ENCODE peak calls at places on chromosomes 6 and 20, in four cellular contexts. D is activated CD8-positive, alpha-beta T cell treated with anti-CD3 and anti-CD28 coated beads for 36 hours; R is sigmoid colon; O is fibroblast of the aortic adventitia. T is an unnamed sample.

GRCh38 chr6:42532038-42532669 is 31.7 kb upstream of the UBR2 start:
- DNase-seq in D (peak), R (no peak), O (peak), T (peak)

GRCh38 chr20:4069741-4070140 is 54.4 kb upstream of the RNF24 start:
- DNase-seq in D (no peak), R (no peak), O (peak), T (no peak)

GRCh38 chr6:113901482-113901881 is 44.3 kb downstream of the MARCKS start:
- DNase-seq in D (no peak), R (no peak), O (peak), T (no peak)

GRCh38 chr6:85912582-85912981 is 269.9 kb upstream of the SYNCRIP start:
- DNase-seq in D (no peak), R (no peak), O (no peak), T (no peak)

GRCh38 chr6:155444952-155445903 is 10.4 kb downstream of the NOX3 start:
- DNase-seq in D (peak), R (no peak), O (no peak), T (no peak)

GRCh38 chr6:74068945-74069570 is 373.1 kb downstream of the CD109 start:
- DNase-seq in D (no peak), R (no peak), O (peak), T (no peak)

GRCh38 chr20:43198607-43199006 is 8.9 kb upstream of the PTPRT start:
- DNase-seq in D (no peak), R (no peak), O (no peak), T (no peak)

GRCh38 chr20:22918286-22918983 is 116.7 kb upstream of the SSTR4 start:
- DNase-seq in D (no peak), R (no peak), O (no peak), T (no peak)

GRCh38 chr6:74050921-74051320 is 354.9 kb downstream of the CD109 start:
- DNase-seq in D (no peak), R (no peak), O (no peak), T (no peak)

GRCh38 chr6:32975886-32976285 is 7.5 kb downstream of the BRD2 start:
- DNase-seq in D (no peak), R (no peak), O (no peak), T (no peak)
- TF ChIP-seq CTCF in D (no peak), R (no peak), O (no peak), T (no peak)

GRCh38 chr6:21360353-21360752 is 233.2 kb upstream of the SOX4 start:
- DNase-seq in D (no peak), R (no peak), O (no peak), T (no peak)
- TF ChIP-seq CTCF in D (no peak), R (no peak), O (no peak), T (no peak)

DNA sequence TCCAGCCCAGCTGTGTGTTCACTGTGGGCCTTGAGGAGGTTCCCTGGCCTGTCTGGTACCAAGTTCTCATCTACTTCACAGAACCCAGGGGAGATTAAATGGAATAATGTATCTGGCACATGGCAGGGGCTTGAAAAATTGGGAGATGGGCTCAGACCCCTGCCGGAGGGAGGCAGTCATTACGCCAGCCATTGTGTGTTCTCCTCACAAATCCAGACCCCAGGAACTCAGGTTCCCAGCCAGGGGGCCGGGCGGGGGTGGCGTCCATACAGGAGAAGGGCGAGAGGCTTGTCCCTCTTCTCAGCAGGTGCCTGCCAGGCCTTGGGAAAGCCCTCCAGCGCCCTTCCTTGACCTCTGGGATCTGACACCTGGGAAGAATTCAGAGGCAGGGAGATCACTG is 8.1 kb downstream of the NOL4L start:
- DNase-seq in D (no peak), R (no peak), O (no peak), T (no peak)
- TF ChIP-seq CTCF in D (no peak), R (no peak), O (peak), T (no peak)

GRCh38 chr6:141607956-141608355 is 524.8 kb upstream of the GJE1 start:
- DNase-seq in D (no peak), R (no peak), O (peak), T (no peak)

DNA sequence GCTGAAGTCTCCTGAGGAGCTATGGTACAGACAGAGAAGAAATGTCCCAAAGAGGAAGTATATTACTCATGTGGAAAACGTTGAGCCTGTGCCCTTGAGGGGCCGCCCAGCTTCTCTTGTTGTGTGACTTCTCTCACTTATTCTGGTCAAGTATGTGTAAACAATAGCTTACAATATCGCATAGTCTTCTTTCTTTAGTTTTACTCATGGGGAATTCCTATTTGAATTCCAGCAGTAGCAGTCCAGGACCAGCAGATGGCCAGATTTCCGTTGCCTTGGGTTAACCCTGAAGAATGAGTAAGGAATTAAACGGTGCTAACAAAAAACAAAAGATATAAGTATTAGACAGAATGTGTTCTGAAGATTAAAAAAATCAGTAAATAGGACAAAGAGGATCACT is 522.0 kb upstream of the GJE1 start:
- DNase-seq in D (no peak), R (no peak), O (peak), T (no peak)
- TF ChIP-seq CTCF in D (no peak), R (no peak), O (peak), T (no peak)